ENCODE peak calls at places on chromosomes 4 and X, in nine cellular contexts. Z is HCT116; H is adipocyte; J is IMR-90; G is CD8-positive, alpha-beta T cell; M is mucosa of descending colon; D is uterus; E is heart left ventricle; A is left lung. Y is an unnamed sample.
A peak's percentile ranks its signal among the peaks of the same experiment; 100 is the strongest.

GRCh38 chr4:186557061-186557460 is 1.7 kb upstream of the MTNR1A start:
- DNase-seq in Z (no peak), H (no peak), J (no peak), G (no peak), M (no peak), D (no peak), E (no peak), A (no peak), Y (no peak)

GRCh38 chr4:123653211-123653610 is 256.6 kb downstream of the SPRY1 start:
- DNase-seq in Z (no peak), H (no peak), J (no peak), G (no peak), M (no peak), D (no peak), E (no peak), A (no peak), Y (no peak)

GRCh38 chr4:26804876-26805275 is 55.8 kb upstream of the STIM2 start:
- DNase-seq in Z (no peak), H (no peak), J (no peak), G (no peak), M (no peak), D (no peak), E (no peak), A (no peak), Y (no peak)

GRCh38 chrX:85930099-85930498 is 117.3 kb downstream of the CHM start:
- DNase-seq in Z (no peak), H (no peak), J (no peak), G (no peak), M (no peak), D (no peak), E (no peak), A (no peak), Y (peak; percentile 5)

GRCh38 chr4:83440899-83441298 is 14.7 kb downstream of the HELQ start:
- DNase-seq in Z (no peak), H (no peak), J (no peak), G (no peak), M (no peak), D (no peak), E (no peak), A (no peak), Y (no peak)

GRCh38 chr4:6278801-6279197 is 9.1 kb downstream of the WFS1 start:
- DNase-seq in Z (no peak), H (no peak), J (peak; percentile 65), G (no peak), M (peak; percentile 48), D (peak; percentile 82), E (peak; percentile 70), A (peak; percentile 66), Y (peak; percentile 92)

GRCh38 chr4:30904161-30904560 is 184.0 kb downstream of the PCDH7 start:
- DNase-seq in Z (no peak), H (no peak), J (no peak), G (no peak), M (peak; percentile 32), D (no peak), E (no peak), A (no peak), Y (no peak)

GRCh38 chr4:144090744-144091143 is 49.8 kb downstream of the GYPA start:
- DNase-seq in Z (no peak), H (no peak), J (no peak), G (no peak), M (no peak), D (no peak), E (no peak), A (no peak), Y (no peak)

GRCh38 chr4:37976513-37976912 is 16.3 kb downstream of the PTTG2 start:
- DNase-seq in Z (no peak), H (peak; percentile 52), J (no peak), G (no peak), M (no peak), D (no peak), E (no peak), A (no peak), Y (peak; percentile 90)

GRCh38 chr4:186845137-186845842 is 121.6 kb upstream of the FAT1 start:
- DNase-seq in Z (peak; percentile 92), H (peak; percentile 75), J (peak; percentile 97), G (no peak), M (peak; percentile 44), D (peak; percentile 22), E (no peak), A (no peak), Y (peak; percentile 82)

GRCh38 chr4:47263721-47264120 is 199.8 kb downstream of the COMMD8 start:
- DNase-seq in Z (no peak), H (no peak), J (no peak), G (no peak), M (no peak), D (no peak), E (no peak), A (no peak), Y (no peak)

GRCh38 chr4:124713213-124713592 is 671 bp upstream of the ANKRD50 start:
- DNase-seq in Z (peak; percentile 79), H (peak; percentile 80), J (peak; percentile 79), G (peak; percentile 5), M (peak; percentile 69), D (peak; percentile 67), E (peak; percentile 77), A (peak; percentile 82), Y (peak; percentile 31)

GRCh38 chr4:28868831-28869230 is 1851.3 kb upstream of the PCDH7 start:
- DNase-seq in Z (no peak), H (no peak), J (no peak), G (no peak), M (no peak), D (no peak), E (no peak), A (no peak), Y (no peak)

GRCh38 chr4:7066493-7066892 is 1.4 kb downstream of the GRPEL1 start:
- DNase-seq in Z (no peak), H (no peak), J (no peak), G (no peak), M (no peak), D (no peak), E (no peak), A (no peak), Y (no peak)

DNA sequence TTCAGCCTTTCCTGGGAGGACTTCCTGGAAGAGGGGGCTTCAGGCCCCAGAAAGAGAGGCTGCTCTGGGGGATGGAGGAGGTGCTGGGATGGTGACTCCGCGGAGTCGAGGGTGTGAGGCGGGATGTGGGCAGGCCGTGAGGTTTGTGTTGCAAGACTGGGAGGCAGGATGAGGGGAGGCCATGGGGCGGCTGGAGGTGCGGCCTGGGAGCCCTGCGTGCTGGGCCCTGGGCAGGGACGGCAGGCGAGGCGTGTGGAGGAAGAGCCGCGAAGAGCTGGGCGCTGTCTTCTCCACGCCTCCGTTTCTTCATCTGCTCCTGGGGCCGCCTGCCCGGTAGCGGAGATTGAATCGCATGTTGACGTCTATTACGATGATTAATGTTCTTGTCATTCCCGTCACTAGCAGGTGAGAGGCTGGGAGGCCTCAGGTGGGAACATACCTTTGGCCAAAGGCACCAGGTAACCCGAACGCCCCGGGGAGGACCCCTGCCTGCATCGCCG is 854 bp upstream of the FGFRL1 start:
- DNase-seq in Z (peak; percentile 53), H (peak; percentile 91), J (peak; percentile 68), G (peak; percentile 62), M (peak; percentile 78), D (peak; percentile 73), E (peak; percentile 49), A (peak; percentile 91), Y (peak; percentile 78)
- H3K4me3 ChIP-seq in Z (peak overlapping the region; percentile 47), H (peak overlapping the region; percentile 80), J (peak overlapping the region; percentile 42), G (peak overlapping the region; percentile 86), M (no peak overlapping the region), D (peak overlapping the region; percentile 40), E (peak overlapping the region; percentile 69), A (peak overlapping the region; percentile 62), Y (no peak overlapping the region)

GRCh38 chr4:336893-337142 is 796 bp upstream of the ZNF141 start:
- DNase-seq in Z (no peak), H (no peak), J (no peak), G (no peak), M (no peak), D (no peak), E (no peak), A (no peak), Y (no peak)

GRCh38 chr4:337143-337931 is at the start of gene ZNF141:
- DNase-seq in Z (no peak), H (peak; percentile 94), J (peak; percentile 96), G (peak; percentile 87), M (peak; percentile 94), D (peak; percentile 98), E (peak; percentile 97), A (peak; percentile 92), Y (peak; percentile 99)

GRCh38 chr4:337932-338758 is 531 bp downstream of the ZNF141 start:
- DNase-seq in Z (no peak), H (peak; percentile 47), J (peak; percentile 36), G (peak; percentile 49), M (peak; percentile 68), D (peak; percentile 29), E (no peak), A (peak; percentile 89), Y (no peak)

GRCh38 chr4:338759-339097 is 1.1 kb downstream of the ZNF141 start:
- DNase-seq in Z (no peak), H (no peak), J (no peak), G (no peak), M (peak; percentile 32), D (no peak), E (no peak), A (no peak), Y (no peak)

GRCh38 chr4:340011-340410 is 2.4 kb downstream of the ZNF141 start:
- DNase-seq in Z (no peak), H (peak; percentile 7), J (no peak), G (no peak), M (no peak), D (no peak), E (no peak), A (no peak), Y (no peak)
- H3K9me3 ChIP-seq in Z (peaks cover 7% of the 10 kb centered on the region), H (peaks cover 33% of the 10 kb centered on the region), J (peaks cover 22% of the 10 kb centered on the region), G (peaks cover 29% of the 10 kb centered on the region), M (peaks cover 54% of the 10 kb centered on the region), D (no peaks in the 10 kb centered on the region), E (peaks cover 11% of the 10 kb centered on the region), A (no peaks in the 10 kb centered on the region), Y (no peaks in the 10 kb centered on the region)

DNA sequence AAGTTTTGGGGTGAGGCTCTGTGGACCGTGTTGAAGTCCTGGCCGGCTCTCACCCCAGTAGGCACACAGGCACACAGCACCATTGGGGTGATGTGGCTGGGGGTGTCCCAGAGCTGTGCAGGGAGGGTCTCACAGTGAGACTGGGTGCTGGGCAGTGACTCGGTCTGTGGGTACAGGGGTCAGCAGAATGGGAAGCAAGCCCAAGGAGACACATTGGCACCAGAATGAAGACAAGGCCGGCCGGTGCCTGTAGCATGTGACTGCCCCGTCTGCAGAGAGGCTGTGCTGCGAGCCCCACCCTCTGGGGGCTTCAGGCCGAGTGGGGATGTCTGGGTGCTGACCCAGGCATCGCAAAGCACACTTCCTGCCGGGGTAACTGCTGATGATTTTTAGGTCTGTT is 5.2 kb downstream of the MAEA start:
- DNase-seq in Z (no peak), H (no peak), J (no peak), G (no peak), M (no peak), D (no peak), E (no peak), A (peak; percentile 75), Y (no peak)
- H3K4me3 ChIP-seq in Z (no peak overlapping the region), H (no peak overlapping the region), J (no peak overlapping the region), G (no peak overlapping the region), M (no peak overlapping the region), D (no peak overlapping the region), E (no peak overlapping the region), A (no peak overlapping the region), Y (no peak overlapping the region)

DNA sequence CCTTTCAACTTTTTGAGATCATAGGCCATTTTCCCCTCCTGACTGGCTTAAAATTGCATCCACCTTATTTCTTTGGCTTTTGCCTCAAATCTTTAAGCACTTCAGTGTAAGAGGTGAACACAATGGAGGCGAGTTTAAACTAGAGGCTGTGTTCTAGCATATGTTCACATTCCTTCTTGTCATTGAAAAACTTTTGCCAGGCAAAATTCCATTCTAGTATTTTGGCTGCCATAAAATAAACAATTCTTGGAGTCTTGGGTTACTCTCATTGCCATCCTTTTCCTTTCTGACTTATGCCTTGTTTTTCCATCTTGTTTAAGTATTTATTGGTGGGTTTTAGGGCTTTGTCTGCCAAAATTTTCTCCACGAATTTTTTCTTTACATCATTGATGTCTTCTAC is 137.3 kb upstream of the ANXA10 start:
- DNase-seq in Z (no peak), H (peak; percentile 55), J (no peak), G (no peak), M (no peak), D (no peak), E (no peak), A (no peak), Y (no peak)
- H3K9me3 ChIP-seq in Z (no peaks in the 10 kb centered on the region), H (peaks cover 37% of the 10 kb centered on the region), J (no peaks in the 10 kb centered on the region), G (no peaks in the 10 kb centered on the region), M (peaks cover 8% of the 10 kb centered on the region), D (no peaks in the 10 kb centered on the region), E (peaks cover 38% of the 10 kb centered on the region), A (no peaks in the 10 kb centered on the region), Y (no peaks in the 10 kb centered on the region)

Y was measured in small intestine.